ENCODE peak calls at places on chromosomes 13 and 19, in ten cellular contexts. C is NCI-H1092, T is T-helper 1 cell, W is iris pigment epithelial cell, Q is AG10803, J is amniotic epithelial cell, D is brain microvascular endothelial cell, H is cardiac fibroblast, E is ureter, U is NCI-H2171 treated with DMSO at 0.1 percent for 48 hours. P is an unnamed sample.

GRCh38 chr13:96421314-96421713 is 331.4 kb downstream of the HS6ST3 start:
- DNase-seq in E (no peak), W (no peak), U (no peak), Q (no peak), J (no peak), H (no peak), T (no peak), D (no peak), C (no peak), P (no peak)

GRCh38 chr19:56105090-56105701 is 15.9 kb downstream of the ZNF787 start:
- DNase-seq in D (no peak), E (peak), W (peak), H (peak), J (peak), Q (peak), T (peak), U (peak), C (peak), P (peak)

GRCh38 chr13:51020600-51020999 is 90.5 kb downstream of the C13orf42 start:
- DNase-seq in W (no peak), T (no peak), Q (no peak), D (no peak), H (no peak), E (no peak), U (no peak), J (no peak), C (no peak), P (no peak)

GRCh38 chr19:54674021-54674617 is 11.3 kb downstream of the LILRB4 start:
- DNase-seq in D (no peak), J (peak), Q (peak), E (no peak), W (peak), C (peak), U (peak), H (peak), T (peak), P (peak)

GRCh38 chr19:3880471-3881271 is at the start of gene ATCAY:
- DNase-seq in U (peak), J (no peak), E (no peak), Q (no peak), W (no peak), H (no peak), C (peak), D (no peak), T (no peak), P (peak)

GRCh38 chr13:24199016-24199415 is 38.5 kb downstream of the SPATA13 start:
- DNase-seq in J (peak), D (no peak), W (no peak), E (no peak), Q (peak), U (no peak), C (no peak), T (no peak), H (no peak), P (no peak)

GRCh38 chr19:4851551-4852290 is 15.7 kb downstream of the PLIN3 start:
- DNase-seq in E (peak), T (peak), J (no peak), U (peak), W (peak), Q (peak), D (peak), C (peak), H (peak), P (peak)

GRCh38 chr19:45630463-45630862 is 8.7 kb downstream of the EML2 start:
- DNase-seq in Q (peak), T (peak), J (peak), C (no peak), D (peak), W (peak), H (peak), U (no peak), E (no peak), P (peak)

GRCh38 chr13:35712907-35713685 is 236.6 kb upstream of the MAB21L1 start:
- DNase-seq in T (no peak), E (no peak), J (no peak), W (peak), U (peak), Q (peak), C (no peak), H (no peak), D (peak), P (peak)